ENCODE peak calls at places on chromosomes 13 and 19, in five cellular contexts. E, F, A, J and I are unnamed samples.

GRCh38 chr19:33603377-33603776 is 18.4 kb upstream of the CHST8 start:
- DNase-seq in A (no peak), F (no peak), J (no peak), E (no peak), I (no peak)

GRCh38 chr19:44626067-44626624 is 12.8 kb downstream of the IGSF23 start:
- DNase-seq in A (no peak), E (peak), F (peak), J (no peak), I (peak)

GRCh38 chr13:34412817-34413365 is 529.2 kb upstream of the NBEA start:
- DNase-seq in A (no peak), E (no peak), F (peak), J (no peak), I (peak)

GRCh38 chr19:38816131-38816750 is 3.5 kb upstream of the LGALS4 start:
- DNase-seq in J (no peak), F (no peak), E (no peak), A (no peak), I (no peak)

GRCh38 chr19:6773323-6773931 is 919 bp downstream of the VAV1 start:
- DNase-seq in F (no peak), A (no peak), E (no peak), J (peak), I (no peak)

GRCh38 chr19:16085115-16085514 is 8.8 kb downstream of the TPM4 start:
- DNase-seq in E (peak), J (no peak), F (peak), A (no peak), I (no peak)

GRCh38 chr19:33840382-33840781 is 43.7 kb downstream of the KCTD15 start:
- DNase-seq in J (no peak), F (no peak), A (no peak), E (no peak), I (no peak)

GRCh38 chr13:85798999-85799646 is at the start of gene SLITRK6:
- DNase-seq in J (no peak), E (peak), F (peak), A (no peak), I (peak)

GRCh38 chr19:4575978-4576933 is 16.8 kb upstream of the SEMA6B start:
- DNase-seq in A (no peak), E (no peak), F (peak), J (peak), I (peak)

GRCh38 chr13:63481334-63481733 is 2065.7 kb upstream of the PCDH20 start:
- DNase-seq in J (no peak), A (no peak), F (peak), E (no peak), I (no peak)

GRCh38 chr19:41553804-41554203 is 22.2 kb upstream of the CEACAM21 start:
- DNase-seq in J (no peak), A (no peak), F (no peak), E (no peak), I (no peak)

GRCh38 chr13:114177245-114178010 is 1.6 kb upstream of the CFAP97D2 start:
- DNase-seq in F (peak), J (no peak), A (no peak), E (no peak), I (no peak)

GRCh38 chr13:95356916-95357315 is 55.7 kb upstream of the ABCC4 start:
- DNase-seq in J (no peak), F (no peak), A (no peak), E (no peak), I (no peak)

GRCh38 chr19:5001547-5002131 is 32.7 kb downstream of the KDM4B start:
- DNase-seq in A (no peak), F (peak), J (no peak), E (peak), I (peak)

GRCh38 chr13:102854675-102855074 is 8.8 kb downstream of the ERCC5 start:
- DNase-seq in E (no peak), A (no peak), J (no peak), F (no peak), I (no peak)

GRCh38 chr13:30824651-30825050 is 81.4 kb upstream of the MEDAG start:
- DNase-seq in E (no peak), F (no peak), A (no peak), J (no peak), I (no peak)

GRCh38 chr19:15199652-15200574 is 882 bp downstream of the NOTCH3 start:
- DNase-seq in J (no peak), F (no peak), E (no peak), A (no peak), I (no peak)

GRCh38 chr19:38047048-38047435 is 140.0 kb downstream of the SIPA1L3 start:
- DNase-seq in J (no peak), E (no peak), F (no peak), A (no peak), I (no peak)